ENCODE peak calls at places on chromosomes 4 and X, in five cellular contexts. One of them, this sample, is unnamed.

GRCh38 chrX:135345328-135345645 is 36.0 kb downstream of the ETDC start:
- DNase-seq in A673: peak
- DNase-seq in AG10803: peak
- DNase-seq in HCT116: no peak
- DNase-seq in cardiac fibroblast: peak
- DNase-seq in this sample: peak

GRCh38 chr4:54784188-54784671 is 126.5 kb downstream of the KIT start:
- DNase-seq in A673: no peak
- DNase-seq in AG10803: peak
- DNase-seq in HCT116: no peak
- DNase-seq in cardiac fibroblast: peak
- DNase-seq in this sample: peak

GRCh38 chrX:39905475-39905889 is 192.3 kb downstream of the BCOR start:
- DNase-seq in A673: no peak
- DNase-seq in AG10803: no peak
- DNase-seq in HCT116: no peak
- DNase-seq in cardiac fibroblast: no peak
- DNase-seq in this sample: peak

GRCh38 chrX:105552395-105552794 is 269.9 kb upstream of the NRK start:
- DNase-seq in A673: no peak
- DNase-seq in AG10803: no peak
- DNase-seq in HCT116: no peak
- DNase-seq in cardiac fibroblast: peak
- DNase-seq in this sample: peak

GRCh38 chrX:85897376-85898110 is 149.8 kb downstream of the CHM start:
- DNase-seq in A673: no peak
- DNase-seq in AG10803: peak
- DNase-seq in HCT116: no peak
- DNase-seq in cardiac fibroblast: no peak
- DNase-seq in this sample: no peak

GRCh38 chrX:106921637-106922036 is 1.4 kb downstream of the CLDN2 start:
- DNase-seq in A673: no peak
- DNase-seq in AG10803: no peak
- DNase-seq in HCT116: no peak
- DNase-seq in cardiac fibroblast: no peak
- DNase-seq in this sample: no peak

GRCh38 chr4:13907255-13907751 is 279.8 kb upstream of the BOD1L1 start:
- DNase-seq in A673: peak
- DNase-seq in AG10803: peak
- DNase-seq in HCT116: no peak
- DNase-seq in cardiac fibroblast: peak
- DNase-seq in this sample: peak

GRCh38 chr4:142282870-142283431 is 563.1 kb downstream of the INPP4B start:
- DNase-seq in A673: peak
- DNase-seq in AG10803: no peak
- DNase-seq in HCT116: no peak
- DNase-seq in cardiac fibroblast: peak
- DNase-seq in this sample: no peak

GRCh38 chrX:13432376-13432775 is 112.5 kb upstream of the ATXN3L start:
- DNase-seq in A673: no peak
- DNase-seq in AG10803: peak
- DNase-seq in HCT116: no peak
- DNase-seq in cardiac fibroblast: peak
- DNase-seq in this sample: peak

GRCh38 chrX:153926863-153927685 is 1.0 kb upstream of the ARHGAP4 start:
- DNase-seq in A673: peak
- DNase-seq in AG10803: peak
- DNase-seq in HCT116: no peak
- DNase-seq in cardiac fibroblast: peak
- DNase-seq in this sample: no peak

GRCh38 chrX:23403849-23404248 is 69.2 kb downstream of the PTCHD1 start:
- DNase-seq in A673: peak
- DNase-seq in AG10803: no peak
- DNase-seq in HCT116: peak
- DNase-seq in cardiac fibroblast: peak
- DNase-seq in this sample: no peak

GRCh38 chrX:122363112-122363511 is 821.0 kb upstream of the GRIA3 start:
- DNase-seq in A673: no peak
- DNase-seq in AG10803: no peak
- DNase-seq in HCT116: no peak
- DNase-seq in cardiac fibroblast: no peak
- DNase-seq in this sample: no peak

GRCh38 chr4:149914521-149915115 is 99.0 kb upstream of the IQCM start:
- DNase-seq in A673: peak
- DNase-seq in AG10803: peak
- DNase-seq in HCT116: peak
- DNase-seq in cardiac fibroblast: peak
- DNase-seq in this sample: peak

GRCh38 chrX:70979136-70979762 is 48.4 kb upstream of the SLC7A3 start:
- DNase-seq in A673: peak
- DNase-seq in AG10803: peak
- DNase-seq in HCT116: no peak
- DNase-seq in cardiac fibroblast: peak
- DNase-seq in this sample: peak

GRCh38 chrX:108359811-108360602 is 78.2 kb downstream of the COL4A6 start:
- DNase-seq in A673: no peak
- DNase-seq in AG10803: no peak
- DNase-seq in HCT116: no peak
- DNase-seq in cardiac fibroblast: peak
- DNase-seq in this sample: peak

GRCh38 chrX:40172980-40173661 is 75.4 kb upstream of the BCOR start:
- DNase-seq in A673: no peak
- DNase-seq in AG10803: no peak
- DNase-seq in HCT116: no peak
- DNase-seq in cardiac fibroblast: no peak
- DNase-seq in this sample: no peak

GRCh38 chrX:68584221-68584620 is 63.2 kb upstream of the STARD8 start:
- DNase-seq in A673: no peak
- DNase-seq in AG10803: no peak
- DNase-seq in HCT116: no peak
- DNase-seq in cardiac fibroblast: no peak
- DNase-seq in this sample: no peak

GRCh38 chr4:128606173-128606572 is 203.3 kb upstream of the JADE1 start:
- DNase-seq in A673: no peak
- DNase-seq in AG10803: peak
- DNase-seq in HCT116: no peak
- DNase-seq in cardiac fibroblast: peak
- DNase-seq in this sample: peak

GRCh38 chr4:14178421-14178820 is 550.9 kb upstream of the BOD1L1 start:
- DNase-seq in A673: peak
- DNase-seq in AG10803: peak
- DNase-seq in HCT116: no peak
- DNase-seq in cardiac fibroblast: peak
- DNase-seq in this sample: peak

GRCh38 chr4:17511041-17511949 is 595 bp downstream of the QDPR start:
- DNase-seq in A673: peak
- DNase-seq in AG10803: peak
- DNase-seq in HCT116: peak
- DNase-seq in cardiac fibroblast: peak
- DNase-seq in this sample: peak

GRCh38 chr4:83581411-83582288 is 45.7 kb downstream of the GPAT3 start:
- DNase-seq in A673: no peak
- DNase-seq in AG10803: no peak
- DNase-seq in HCT116: no peak
- DNase-seq in cardiac fibroblast: no peak
- DNase-seq in this sample: no peak

GRCh38 chr4:56253631-56254241 is 133.6 kb downstream of the AASDH start:
- DNase-seq in A673: no peak
- DNase-seq in AG10803: no peak
- DNase-seq in HCT116: no peak
- DNase-seq in cardiac fibroblast: no peak
- DNase-seq in this sample: no peak

GRCh38 chr4:130812117-130812765 is 1716.3 kb downstream of the C4orf33 start:
- DNase-seq in A673: peak
- DNase-seq in AG10803: no peak
- DNase-seq in HCT116: no peak
- DNase-seq in cardiac fibroblast: no peak
- DNase-seq in this sample: no peak

GRCh38 chr4:130808492-130808891 is 1712.5 kb downstream of the C4orf33 start:
- DNase-seq in A673: peak
- DNase-seq in AG10803: no peak
- DNase-seq in HCT116: peak
- DNase-seq in cardiac fibroblast: peak
- DNase-seq in this sample: peak
- TF ChIP-seq CTCF in A673: peak
- TF ChIP-seq CTCF in AG10803: peak
- TF ChIP-seq CTCF in HCT116: peak
- TF ChIP-seq CTCF in cardiac fibroblast: peak
- TF ChIP-seq CTCF in this sample: peak

GRCh38 chr4:120736312-120736711 is 186.2 kb downstream of the PRDM5 start:
- DNase-seq in A673: no peak
- DNase-seq in AG10803: no peak
- DNase-seq in HCT116: no peak
- DNase-seq in cardiac fibroblast: no peak
- DNase-seq in this sample: no peak
- TF ChIP-seq CTCF in A673: no peak
- TF ChIP-seq CTCF in AG10803: no peak
- TF ChIP-seq CTCF in HCT116: no peak
- TF ChIP-seq CTCF in cardiac fibroblast: no peak
- TF ChIP-seq CTCF in this sample: no peak

GRCh38 chrX:150450519-150451177 is 87.5 kb downstream of the MAMLD1 start:
- DNase-seq in A673: peak
- DNase-seq in AG10803: no peak
- DNase-seq in HCT116: no peak
- DNase-seq in cardiac fibroblast: no peak
- DNase-seq in this sample: no peak

GRCh38 chrX:150446151-150446550 is 83.0 kb downstream of the MAMLD1 start:
- DNase-seq in A673: peak
- DNase-seq in AG10803: no peak
- DNase-seq in HCT116: no peak
- DNase-seq in cardiac fibroblast: no peak
- DNase-seq in this sample: no peak

GRCh38 chrX:150446995-150447394 is 83.9 kb downstream of the MAMLD1 start:
- DNase-seq in A673: peak
- DNase-seq in AG10803: peak
- DNase-seq in HCT116: no peak
- DNase-seq in cardiac fibroblast: peak
- DNase-seq in this sample: no peak

GRCh38 chrX:150451953-150452352 is 88.8 kb downstream of the MAMLD1 start:
- DNase-seq in A673: no peak
- DNase-seq in AG10803: no peak
- DNase-seq in HCT116: no peak
- DNase-seq in cardiac fibroblast: no peak
- DNase-seq in this sample: no peak

GRCh38 chrX:150449313-150449712 is 86.2 kb downstream of the MAMLD1 start:
- DNase-seq in A673: no peak
- DNase-seq in AG10803: no peak
- DNase-seq in HCT116: no peak
- DNase-seq in cardiac fibroblast: no peak
- DNase-seq in this sample: no peak
- TF ChIP-seq CTCF in A673: peak
- TF ChIP-seq CTCF in AG10803: peak
- TF ChIP-seq CTCF in HCT116: peak
- TF ChIP-seq CTCF in cardiac fibroblast: no peak
- TF ChIP-seq CTCF in this sample: peak

GRCh38 chrX:25191403-25191802 is 175.6 kb upstream of the ARX start:
- DNase-seq in A673: no peak
- DNase-seq in AG10803: no peak
- DNase-seq in HCT116: no peak
- DNase-seq in cardiac fibroblast: no peak
- DNase-seq in this sample: no peak
- TF ChIP-seq CTCF in A673: peak
- TF ChIP-seq CTCF in AG10803: no peak
- TF ChIP-seq CTCF in HCT116: no peak
- TF ChIP-seq CTCF in cardiac fibroblast: no peak
- TF ChIP-seq CTCF in this sample: no peak

GRCh38 chrX:118226060-118226428 is 109.4 kb upstream of the KLHL13 start:
- DNase-seq in A673: peak
- DNase-seq in AG10803: no peak
- DNase-seq in HCT116: no peak
- DNase-seq in cardiac fibroblast: peak
- DNase-seq in this sample: no peak
- TF ChIP-seq CTCF in A673: peak
- TF ChIP-seq CTCF in AG10803: peak
- TF ChIP-seq CTCF in HCT116: no peak
- TF ChIP-seq CTCF in cardiac fibroblast: peak
- TF ChIP-seq CTCF in this sample: peak

GRCh38 chr4:73596001-73596400 is 24.2 kb downstream of the RASSF6 start:
- DNase-seq in A673: no peak
- DNase-seq in AG10803: no peak
- DNase-seq in HCT116: no peak
- DNase-seq in cardiac fibroblast: no peak
- DNase-seq in this sample: no peak

GRCh38 chr4:73589261-73589847 is 30.9 kb downstream of the RASSF6 start:
- DNase-seq in A673: no peak
- DNase-seq in AG10803: peak
- DNase-seq in HCT116: no peak
- DNase-seq in cardiac fibroblast: peak
- DNase-seq in this sample: peak

GRCh38 chr4:73589887-73590801 is 30.1 kb downstream of the RASSF6 start:
- DNase-seq in A673: peak
- DNase-seq in AG10803: no peak
- DNase-seq in HCT116: no peak
- DNase-seq in cardiac fibroblast: no peak
- DNase-seq in this sample: no peak

GRCh38 chr4:73597594-73597993 is 22.6 kb downstream of the RASSF6 start:
- DNase-seq in A673: no peak
- DNase-seq in AG10803: no peak
- DNase-seq in HCT116: no peak
- DNase-seq in cardiac fibroblast: no peak
- DNase-seq in this sample: no peak

GRCh38 chr4:73593631-73594241 is 26.5 kb downstream of the RASSF6 start:
- DNase-seq in A673: no peak
- DNase-seq in AG10803: peak
- DNase-seq in HCT116: peak
- DNase-seq in cardiac fibroblast: peak
- DNase-seq in this sample: peak
- TF ChIP-seq CTCF in A673: peak
- TF ChIP-seq CTCF in AG10803: peak
- TF ChIP-seq CTCF in HCT116: peak
- TF ChIP-seq CTCF in cardiac fibroblast: peak
- TF ChIP-seq CTCF in this sample: peak

GRCh38 chrX:125998432-125998831 is 167.7 kb downstream of the DCAF12L2 start:
- DNase-seq in A673: peak
- DNase-seq in AG10803: no peak
- DNase-seq in HCT116: no peak
- DNase-seq in cardiac fibroblast: peak
- DNase-seq in this sample: no peak
- TF ChIP-seq CTCF in A673: peak
- TF ChIP-seq CTCF in AG10803: no peak
- TF ChIP-seq CTCF in HCT116: no peak
- TF ChIP-seq CTCF in cardiac fibroblast: peak
- TF ChIP-seq CTCF in this sample: peak